ENCODE peak calls at places on chromosomes 12 and 14, in nine cellular contexts. N, L, K, A, X, Y, R, V and T are unnamed samples.

GRCh38 chr12:4478933-4479332 is 33.3 kb upstream of the FGF6 start:
- DNase-seq in N (no peak), L (no peak), K (no peak), A (no peak), X (no peak), Y (no peak), R (no peak), V (no peak), T (no peak)

GRCh38 chr12:20508362-20508761 is 140.0 kb downstream of the PDE3A start:
- DNase-seq in N (no peak), L (no peak), K (peak; percentile 51), A (no peak), X (no peak), Y (peak; percentile 70), R (no peak), V (no peak), T (no peak)

GRCh38 chr12:13007496-13008233 is 7.6 kb upstream of the HEBP1 start:
- DNase-seq in N (no peak), L (no peak), K (no peak), A (no peak), X (no peak), Y (no peak), R (no peak), V (no peak), T (no peak)

GRCh38 chr14:21039059-21039422 is 3.1 kb upstream of the RNASE7 start:
- DNase-seq in N (peak; percentile 94), L (peak; percentile 80), K (peak; percentile 61), A (peak; percentile 59), X (no peak), Y (peak; percentile 94), R (peak; percentile 87), V (peak; percentile 90), T (peak; percentile 91)

GRCh38 chr14:35339761-35340406 is 47.7 kb downstream of the PSMA6 start:
- DNase-seq in N (peak; percentile 56), L (no peak), K (no peak), A (no peak), X (no peak), Y (no peak), R (no peak), V (no peak), T (no peak)

GRCh38 chr12:124866195-124866882 is 2.7 kb upstream of the SCARB1 start:
- DNase-seq in N (no peak), L (no peak), K (no peak), A (no peak), X (no peak), Y (no peak), R (no peak), V (no peak), T (no peak)

GRCh38 chr14:65478596-65478995 is 66.1 kb downstream of the FUT8 start:
- DNase-seq in N (no peak), L (no peak), K (peak; percentile 92), A (no peak), X (no peak), Y (peak; percentile 79), R (no peak), V (no peak), T (no peak)

GRCh38 chr12:32395031-32395430 is 4.3 kb upstream of the FGD4 start:
- DNase-seq in N (no peak), L (no peak), K (no peak), A (no peak), X (no peak), Y (no peak), R (no peak), V (no peak), T (no peak)

GRCh38 chr14:85516239-85517112 is 13.5 kb upstream of the FLRT2 start:
- DNase-seq in N (no peak), L (no peak), K (peak; percentile 77), A (no peak), X (no peak), Y (peak; percentile 91), R (no peak), V (no peak), T (no peak)

GRCh38 chr14:54002653-54003052 is 46.0 kb upstream of the BMP4 start:
- DNase-seq in N (no peak), L (no peak), K (peak; percentile 89), A (no peak), X (no peak), Y (peak; percentile 25), R (no peak), V (no peak), T (no peak)

GRCh38 chr14:25052385-25052784 is 2.4 kb upstream of the STXBP6 start:
- DNase-seq in N (no peak), L (no peak), K (no peak), A (no peak), X (no peak), Y (no peak), R (no peak), V (no peak), T (no peak)

GRCh38 chr14:38737657-38738056 is 365.4 kb downstream of the SEC23A start:
- DNase-seq in N (no peak), L (no peak), K (no peak), A (no peak), X (no peak), Y (no peak), R (no peak), V (no peak), T (no peak)

GRCh38 chr12:29725587-29726320 is 58.0 kb downstream of the TMTC1 start:
- DNase-seq in N (no peak), L (no peak), K (peak; percentile 74), A (no peak), X (no peak), Y (peak; percentile 97), R (no peak), V (peak; percentile 43), T (peak; percentile 88)

GRCh38 chr14:73370561-73370960 is 87.8 kb downstream of the NUMB start:
- DNase-seq in N (no peak), L (no peak), K (no peak), A (no peak), X (no peak), Y (no peak), R (no peak), V (no peak), T (no peak)

GRCh38 chr12:53380797-53381738 is 1.1 kb downstream of the SP1 start:
- DNase-seq in N (no peak), L (no peak), K (peak; percentile 47), A (no peak), X (no peak), Y (peak; percentile 63), R (peak; percentile 66), V (peak; percentile 23), T (peak; percentile 39)

GRCh38 chr14:100212476-100213333 is 26.2 kb upstream of the YY1 start:
- DNase-seq in N (no peak), L (no peak), K (no peak), A (no peak), X (no peak), Y (no peak), R (peak; percentile 27), V (no peak), T (no peak)

GRCh38 chr12:93895096-93895460 is 217.9 kb downstream of the CRADD start:
- DNase-seq in N (no peak), L (no peak), K (no peak), A (no peak), X (no peak), Y (peak; percentile 69), R (no peak), V (no peak), T (no peak)

GRCh38 chr12:80056845-80057244 is 42.5 kb upstream of the OTOGL start:
- DNase-seq in N (no peak), L (peak; percentile 77), K (peak; percentile 79), A (no peak), X (no peak), Y (peak; percentile 81), R (no peak), V (no peak), T (no peak)

GRCh38 chr14:95314609-95315008 is 5.1 kb downstream of the CLMN start:
- DNase-seq in N (peak; percentile 77), L (peak; percentile 49), K (peak; percentile 4), A (no peak), X (no peak), Y (peak; percentile 36), R (no peak), V (no peak), T (no peak)

GRCh38 chr14:105987563-105987962 is 461.2 kb downstream of the TMEM121 start:
- DNase-seq in N (no peak), L (no peak), K (no peak), A (no peak), X (no peak), Y (no peak), R (no peak), V (no peak), T (no peak)
- H3K9me3 ChIP-seq in N (no peaks in the 10 kb centered on the region), L (no peaks in the 10 kb centered on the region), K (no peaks in the 10 kb centered on the region), A (no peaks in the 10 kb centered on the region), X (no peaks in the 10 kb centered on the region), Y (no peaks in the 10 kb centered on the region), R (no peaks in the 10 kb centered on the region), V (no peaks in the 10 kb centered on the region), T (no peaks in the 10 kb centered on the region)

DNA sequence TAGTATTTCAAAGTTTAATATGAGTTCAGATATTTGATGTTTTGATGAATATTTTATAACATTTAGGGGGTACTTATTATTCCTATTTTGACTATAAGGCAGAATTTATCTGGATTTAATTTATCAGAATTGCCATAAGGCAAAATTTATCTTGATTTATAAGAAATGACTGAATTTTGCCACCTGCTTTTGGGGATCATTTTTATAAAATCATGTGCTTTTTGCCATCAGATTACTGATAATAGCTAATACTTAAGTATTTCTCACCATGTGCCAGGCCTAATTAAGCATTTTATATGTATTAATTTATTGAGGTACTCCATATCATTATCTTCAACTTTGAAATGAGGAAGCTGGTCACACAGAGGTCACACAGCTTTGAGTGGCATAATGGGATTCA is 423.7 kb downstream of the PRKD1 start:
- DNase-seq in N (no peak), L (no peak), K (no peak), A (no peak), X (no peak), Y (no peak), R (no peak), V (no peak), T (no peak)
- H3K9me3 ChIP-seq in N (no peaks in the 10 kb centered on the region), L (no peaks in the 10 kb centered on the region), K (no peaks in the 10 kb centered on the region), A (no peaks in the 10 kb centered on the region), X (no peaks in the 10 kb centered on the region), Y (no peaks in the 10 kb centered on the region), R (no peaks in the 10 kb centered on the region), V (no peaks in the 10 kb centered on the region), T (no peaks in the 10 kb centered on the region)

DNA sequence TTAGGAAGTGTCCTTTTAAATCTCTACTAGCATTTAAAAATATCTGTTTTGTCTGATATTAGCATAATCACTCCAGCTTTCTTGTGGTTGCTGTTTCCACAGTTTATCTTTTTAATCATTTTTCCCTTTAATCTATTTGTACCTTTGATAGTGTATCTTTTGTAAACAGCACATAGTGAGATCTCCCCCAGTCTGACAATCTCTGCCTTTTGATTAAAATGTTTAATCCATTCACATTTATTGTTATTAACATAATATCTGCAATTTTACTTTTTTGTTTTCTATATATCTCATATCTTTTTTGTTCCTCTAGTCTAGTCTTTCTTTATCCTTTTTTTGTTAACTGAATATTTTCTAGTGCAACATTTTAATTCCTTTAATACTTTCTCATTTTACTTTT is 104.2 kb downstream of the RPS6KA5 start:
- DNase-seq in N (no peak), L (no peak), K (no peak), A (no peak), X (no peak), Y (no peak), R (no peak), V (no peak), T (no peak)
- H3K9me3 ChIP-seq in N (no peaks in the 10 kb centered on the region), L (peaks cover 19% of the 10 kb centered on the region), K (no peaks in the 10 kb centered on the region), A (peaks cover 6% of the 10 kb centered on the region), X (peaks cover 3% of the 10 kb centered on the region), Y (no peaks in the 10 kb centered on the region), R (peaks cover 3% of the 10 kb centered on the region), V (peaks cover 33% of the 10 kb centered on the region), T (peaks cover 3% of the 10 kb centered on the region)

DNA sequence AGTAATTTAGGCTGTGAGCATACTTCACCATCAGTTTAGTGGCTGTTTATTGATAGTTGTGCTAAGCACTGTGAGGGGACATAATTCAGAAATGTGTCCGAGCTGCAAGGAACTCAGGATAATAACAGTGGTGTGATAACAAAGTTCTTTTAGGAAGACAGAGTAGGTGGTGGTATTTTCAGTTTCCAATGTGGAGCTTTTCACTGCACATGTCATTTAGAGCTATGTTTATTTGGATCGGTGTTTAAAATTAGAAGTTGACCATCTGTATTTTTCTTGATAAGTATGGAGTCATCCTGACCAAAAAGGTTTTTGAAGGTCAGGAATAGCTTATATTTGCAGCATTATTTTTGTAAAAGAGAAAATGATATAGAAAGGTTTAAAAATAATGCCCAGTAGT is 443.5 kb downstream of the TMTC2 start:
- DNase-seq in N (no peak), L (no peak), K (no peak), A (no peak), X (no peak), Y (no peak), R (no peak), V (no peak), T (no peak)
- H3K9me3 ChIP-seq in N (no peaks in the 10 kb centered on the region), L (no peaks in the 10 kb centered on the region), K (no peaks in the 10 kb centered on the region), A (no peaks in the 10 kb centered on the region), X (no peaks in the 10 kb centered on the region), Y (no peaks in the 10 kb centered on the region), R (no peaks in the 10 kb centered on the region), V (no peaks in the 10 kb centered on the region), T (no peaks in the 10 kb centered on the region)